ENCODE peak calls at places on chromosome 10, in ten cellular contexts. U, G, A, W, X, T, L, Z, H and R are unnamed samples.

GRCh38 chr10:65040796-65041195 is 1519.6 kb downstream of the REEP3 start:
- DNase-seq in T (no peak), Z (no peak), G (no peak), U (no peak), W (no peak), H (no peak), X (no peak), A (peak), L (no peak), R (no peak)

GRCh38 chr10:73905256-73906018 is 5.5 kb upstream of the PLAU start:
- DNase-seq in H (no peak), G (no peak), U (no peak), L (no peak), T (no peak), W (no peak), X (no peak), Z (no peak), A (peak), R (no peak)

GRCh38 chr10:122113161-122113944 is 124.4 kb downstream of the TACC2 start:
- DNase-seq in Z (no peak), T (peak), A (peak), W (no peak), X (no peak), L (no peak), H (peak), G (peak), U (no peak), R (peak)

GRCh38 chr10:22713853-22714523 is 390 bp downstream of the PIP4K2A start:
- DNase-seq in A (no peak), X (no peak), W (no peak), L (no peak), H (peak), G (no peak), U (peak), T (peak), Z (no peak), R (peak)

GRCh38 chr10:29748109-29748650 is 113.4 kb upstream of the SVIL start:
- DNase-seq in W (no peak), H (no peak), A (no peak), X (no peak), U (no peak), L (no peak), Z (no peak), T (no peak), G (no peak), R (no peak)

GRCh38 chr10:102227050-102227449 is 951 bp downstream of the ELOVL3 start:
- DNase-seq in X (peak), H (no peak), T (no peak), Z (no peak), A (peak), U (no peak), W (no peak), G (peak), L (no peak), R (no peak)

GRCh38 chr10:117004627-117005453 is at the start of gene SHTN1:
- DNase-seq in T (peak), W (peak), U (peak), X (no peak), A (peak), L (peak), G (peak), Z (no peak), H (peak), R (peak)

GRCh38 chr10:72274730-72275350 is 1.1 kb downstream of the DDIT4 start:
- DNase-seq in U (peak), W (no peak), X (no peak), G (peak), H (peak), A (peak), L (peak), T (peak), Z (peak), R (peak)

GRCh38 chr10:58531084-58531695 is 18.5 kb downstream of the BICC1 start:
- DNase-seq in G (peak), L (peak), Z (no peak), U (peak), H (peak), W (no peak), X (peak), T (peak), A (peak), R (no peak)

GRCh38 chr10:93248583-93249227 is 175.0 kb downstream of the CYP26A1 start:
- DNase-seq in L (no peak), U (no peak), W (no peak), H (no peak), Z (no peak), X (no peak), G (no peak), T (no peak), A (no peak), R (no peak)

GRCh38 chr10:100948916-100949315 is 20.4 kb upstream of the SEMA4G start:
- DNase-seq in A (no peak), Z (no peak), L (no peak), X (no peak), W (no peak), G (no peak), U (no peak), H (no peak), T (no peak), R (no peak)

GRCh38 chr10:127207081-127207480 is 10.7 kb upstream of the INSYN2A start:
- DNase-seq in Z (no peak), U (no peak), H (no peak), G (no peak), X (no peak), T (no peak), A (peak), W (no peak), L (no peak), R (no peak)

DNA sequence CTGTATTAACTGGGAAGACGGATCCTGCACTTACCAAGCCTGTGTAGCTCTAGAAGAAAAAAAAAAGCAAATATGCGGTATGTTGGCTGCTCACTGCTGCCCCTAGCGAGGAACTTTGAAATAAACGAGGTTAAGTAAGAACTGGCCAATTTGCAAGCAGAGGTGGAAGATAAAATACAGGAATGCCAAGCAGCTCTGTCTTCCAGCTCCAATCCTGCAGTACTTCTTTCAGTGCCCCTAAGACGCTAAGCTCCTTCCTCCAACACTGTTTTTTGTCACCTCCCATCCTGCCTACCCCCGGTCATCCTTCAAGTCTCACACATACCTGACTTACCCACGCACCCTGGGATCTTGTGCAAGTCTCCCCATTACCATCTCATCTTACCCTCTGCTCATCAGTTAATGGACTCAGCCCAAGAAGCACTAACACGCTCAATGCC is 814 bp downstream of the C10orf143 start:
- DNase-seq in W (no peak), H (peak), X (peak), L (peak), Z (peak), T (peak), G (peak), U (peak), A (peak), R (peak)
- TF ChIP-seq CTCF in W (peak), H (peak), X (peak), L (peak), Z (peak), T (peak), G (peak), U (peak), A (peak), R (peak)

GRCh38 chr10:123643315-123643714 is 22.8 kb upstream of the GPR26 start:
- DNase-seq in L (no peak), H (peak), U (no peak), X (no peak), A (no peak), Z (no peak), W (no peak), G (no peak), T (no peak), R (no peak)

GRCh38 chr10:123640016-123640535 is 26.1 kb upstream of the GPR26 start:
- DNase-seq in W (no peak), X (no peak), Z (no peak), G (no peak), T (no peak), A (no peak), L (no peak), H (peak), U (no peak), R (no peak)

GRCh38 chr10:123642293-123642692 is 23.9 kb upstream of the GPR26 start:
- DNase-seq in A (no peak), U (no peak), G (no peak), H (peak), X (no peak), L (no peak), W (no peak), Z (no peak), T (no peak), R (no peak)

GRCh38 chr10:123645016-123645415 is 21.1 kb upstream of the GPR26 start:
- DNase-seq in H (peak), U (no peak), Z (no peak), L (no peak), G (no peak), A (no peak), X (no peak), W (no peak), T (no peak), R (no peak)

DNA sequence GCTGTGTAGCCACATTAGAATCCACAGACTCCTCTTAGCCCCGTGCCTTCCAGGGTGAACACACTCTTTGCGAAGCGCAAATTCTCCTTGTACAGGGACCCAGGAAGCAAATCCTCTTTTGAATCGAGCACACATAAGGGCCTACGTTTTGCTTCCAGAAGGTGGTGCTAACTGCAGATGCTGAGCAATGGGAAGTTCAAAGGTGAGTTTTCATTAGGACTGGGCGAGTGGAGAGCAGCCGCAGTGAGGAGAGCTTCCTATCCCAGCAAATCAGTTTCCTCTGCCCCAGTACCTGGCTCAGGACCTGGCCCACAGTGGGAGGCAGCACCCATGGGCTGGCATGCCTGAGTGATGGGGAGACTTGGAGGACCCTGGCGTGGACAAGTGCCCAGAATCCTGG is 23.5 kb upstream of the GPR26 start:
- DNase-seq in X (no peak), L (no peak), Z (no peak), G (no peak), A (no peak), H (peak), T (no peak), U (no peak), W (no peak), R (no peak)
- TF ChIP-seq CTCF in X (no peak), L (no peak), Z (no peak), G (no peak), A (no peak), H (no peak), T (no peak), U (no peak), W (peak), R (no peak)

GRCh38 chr10:25934673-25935139 is 677 bp downstream of the MYO3A start:
- DNase-seq in G (no peak), T (no peak), H (no peak), U (peak), L (peak), Z (no peak), X (no peak), W (no peak), A (no peak), R (no peak)
- TF ChIP-seq CTCF in G (no peak), T (no peak), H (no peak), U (peak), L (peak), Z (peak), X (no peak), W (no peak), A (peak), R (no peak)

DNA sequence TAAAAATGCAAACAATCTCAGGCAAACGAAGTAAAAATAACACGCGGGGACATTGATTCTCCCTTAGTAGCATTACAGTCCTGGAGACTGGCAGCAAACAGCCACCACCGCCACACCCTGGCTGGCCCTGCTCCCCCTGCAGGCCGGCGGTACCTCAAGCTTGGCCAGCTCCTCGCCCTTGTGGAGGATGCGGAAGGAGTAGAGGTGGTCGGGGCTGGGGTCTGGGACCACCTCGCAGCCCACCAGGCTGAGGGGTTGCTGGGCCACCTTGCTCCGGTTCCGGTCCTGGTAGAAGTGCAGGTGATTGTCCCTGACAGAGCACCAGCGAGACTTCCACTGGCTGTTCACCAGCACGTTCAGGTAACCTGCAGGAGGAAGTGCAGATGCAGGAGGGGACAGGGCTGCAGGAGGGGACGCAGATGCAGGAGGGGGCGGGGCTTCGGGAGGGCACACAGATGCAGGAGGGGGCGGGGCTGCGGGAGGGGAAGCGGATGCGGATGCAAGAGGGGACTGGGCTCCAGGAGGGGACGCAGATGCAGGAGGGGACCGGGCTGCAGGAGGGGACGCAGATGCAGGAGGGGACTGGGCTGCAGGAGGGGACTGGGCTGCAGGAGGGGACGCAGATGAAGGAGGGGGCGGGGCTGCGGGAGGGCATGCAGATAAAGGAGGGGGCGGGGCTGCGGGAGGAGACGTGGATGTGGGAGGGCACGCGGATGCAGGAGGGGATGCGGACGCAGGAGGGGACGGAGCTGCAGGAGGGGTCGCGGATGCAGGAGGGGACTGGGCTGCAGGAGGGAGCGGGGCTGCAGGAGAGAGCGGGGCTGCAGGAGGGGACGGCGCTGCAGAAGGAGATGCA is 65.7 kb downstream of the VWA2 start:
- DNase-seq in Z (peak), L (peak), H (no peak), W (no peak), A (peak), U (peak), G (no peak), X (no peak), T (peak), R (peak)
- TF ChIP-seq CTCF in Z (no peak), L (peak), H (peak), W (no peak), A (peak), U (peak), G (peak), X (peak), T (peak), R (no peak)

DNA sequence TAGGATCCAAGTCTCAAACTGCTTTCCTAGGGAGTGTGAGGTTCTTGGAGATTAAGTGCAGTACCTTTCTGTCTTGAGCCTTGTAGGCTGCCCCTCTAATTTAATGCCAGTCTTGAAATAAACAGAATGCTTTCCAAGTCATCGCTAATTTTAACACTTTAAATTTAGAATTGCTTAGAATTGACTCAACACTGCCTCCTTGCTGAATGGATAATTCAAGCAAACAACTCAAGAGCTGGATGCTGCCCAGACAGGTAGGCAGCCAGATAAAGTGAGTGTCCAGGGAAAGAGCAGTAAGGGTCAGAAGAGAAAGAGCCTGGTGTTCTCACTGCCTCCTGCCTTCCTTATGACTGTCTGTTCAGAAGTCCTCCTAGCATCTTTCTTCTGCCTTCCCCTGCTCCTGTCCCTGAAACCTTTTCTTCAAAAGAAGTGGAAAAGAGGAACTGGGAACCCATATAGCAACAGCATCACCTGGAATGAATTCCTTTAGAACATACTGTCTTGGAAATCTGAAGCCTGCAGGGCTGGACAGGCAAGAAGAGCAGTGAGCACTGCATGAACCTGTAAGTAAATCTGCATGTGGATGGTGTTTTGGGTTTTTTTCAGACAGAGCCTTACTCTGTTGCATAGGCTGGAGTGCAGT is 3.1 kb upstream of the GOT1 start:
- DNase-seq in G (no peak), T (no peak), U (no peak), X (no peak), L (no peak), W (no peak), A (peak), H (no peak), Z (no peak), R (no peak)
- TF ChIP-seq CTCF in G (no peak), T (no peak), U (peak), X (peak), L (no peak), W (peak), A (peak), H (peak), Z (no peak), R (no peak)

GRCh38 chr10:12350167-12350872 is 973 bp downstream of the CAMK1D start:
- DNase-seq in L (peak), A (peak), G (peak), U (peak), X (no peak), W (no peak), Z (peak), T (peak), H (peak), R (peak)
- TF ChIP-seq CTCF in L (no peak), A (no peak), G (no peak), U (peak), X (no peak), W (no peak), Z (no peak), T (peak), H (no peak), R (no peak)

GRCh38 chr10:49281461-49281860 is 17.5 kb upstream of the C10orf71 start:
- DNase-seq in X (no peak), L (no peak), H (peak), W (peak), Z (peak), U (no peak), G (no peak), T (no peak), A (no peak), R (no peak)
- TF ChIP-seq CTCF in X (peak), L (peak), H (no peak), W (no peak), Z (no peak), U (peak), G (no peak), T (no peak), A (no peak), R (no peak)